ENCODE peak calls at places on chromosomes 3 and 15, in eight cellular contexts. W is BJ, X is fibroblast of the aortic adventitia, Z is AG04449, L is endothelial cell, G is foreskin fibroblast, N is activated B cell treated with CpG ODN at 0.5 μM for 24 hours, A is lower leg skin. K is an unnamed sample.

GRCh38 chr15:44082558-44083151 is 112.4 kb downstream of the FRMD5 start:
- DNase-seq in W (no peak), X (peak), Z (no peak), L (no peak), G (peak), N (no peak), A (no peak), K (no peak)

GRCh38 chr15:39552546-39552945 is 28.3 kb upstream of the THBS1 start:
- DNase-seq in W (no peak), X (no peak), Z (no peak), L (no peak), G (no peak), N (no peak), A (no peak), K (no peak)

GRCh38 chr3:120072867-120073525 is 21.3 kb downstream of the GSK3B start:
- DNase-seq in W (no peak), X (no peak), Z (no peak), L (no peak), G (no peak), N (no peak), A (no peak), K (no peak)

GRCh38 chr15:31338879-31339557 is 12.4 kb downstream of the KLF13 start:
- DNase-seq in W (peak), X (peak), Z (peak), L (no peak), G (peak), N (peak), A (no peak), K (no peak)

GRCh38 chr3:32406481-32407408 is 15.1 kb downstream of the CMTM7 start:
- DNase-seq in W (no peak), X (no peak), Z (no peak), L (no peak), G (no peak), N (no peak), A (no peak), K (no peak)

GRCh38 chr15:73357999-73358665 is 10.6 kb downstream of the HCN4 start:
- DNase-seq in W (no peak), X (no peak), Z (no peak), L (no peak), G (no peak), N (no peak), A (no peak), K (peak)

GRCh38 chr15:59172289-59172901 is 34.2 kb upstream of the LDHAL6B start:
- DNase-seq in W (no peak), X (no peak), Z (no peak), L (no peak), G (no peak), N (no peak), A (no peak), K (no peak)

GRCh38 chr15:77012868-77013267 is 17.9 kb downstream of the PSTPIP1 start:
- DNase-seq in W (no peak), X (no peak), Z (no peak), L (no peak), G (no peak), N (no peak), A (no peak), K (no peak)

GRCh38 chr3:139472380-139473010 is 3.8 kb downstream of the RBP2 start:
- DNase-seq in W (no peak), X (no peak), Z (no peak), L (no peak), G (no peak), N (no peak), A (peak), K (no peak)

GRCh38 chr3:67461667-67462142 is 192.7 kb downstream of the SUCLG2 start:
- DNase-seq in W (no peak), X (peak), Z (no peak), L (no peak), G (peak), N (no peak), A (no peak), K (no peak)

GRCh38 chr15:32852771-32853170 is 135.0 kb downstream of the GREM1 start:
- DNase-seq in W (no peak), X (no peak), Z (no peak), L (no peak), G (no peak), N (no peak), A (no peak), K (no peak)

GRCh38 chr3:142269777-142270176 is 44.4 kb upstream of the GK5 start:
- DNase-seq in W (no peak), X (no peak), Z (no peak), L (no peak), G (no peak), N (no peak), A (no peak), K (no peak)

GRCh38 chr3:13492048-13492447 is 11.9 kb downstream of the HDAC11 start:
- DNase-seq in W (no peak), X (no peak), Z (no peak), L (no peak), G (no peak), N (no peak), A (no peak), K (no peak)

GRCh38 chr15:36988947-36989346 is 111.4 kb downstream of the MEIS2 start:
- DNase-seq in W (no peak), X (peak), Z (no peak), L (no peak), G (no peak), N (no peak), A (no peak), K (no peak)

GRCh38 chr15:70866982-70867644 is 13.2 kb upstream of the LARP6 start:
- DNase-seq in W (no peak), X (peak), Z (no peak), L (no peak), G (no peak), N (no peak), A (no peak), K (no peak)

GRCh38 chr15:59917504-59918157 is 86.5 kb upstream of the FOXB1 start:
- DNase-seq in W (no peak), X (peak), Z (no peak), L (peak), G (peak), N (peak), A (peak), K (peak)

GRCh38 chr3:11735638-11736037 is 91.9 kb upstream of the VGLL4 start:
- DNase-seq in W (no peak), X (no peak), Z (no peak), L (no peak), G (no peak), N (no peak), A (no peak), K (no peak)

GRCh38 chr3:109411547-109411946 is 74.2 kb upstream of the DPPA4 start:
- DNase-seq in W (no peak), X (no peak), Z (no peak), L (no peak), G (no peak), N (no peak), A (no peak), K (no peak)

GRCh38 chr15:55789066-55789660 is 46.2 kb upstream of the PRTG start:
- DNase-seq in W (no peak), X (no peak), Z (no peak), L (no peak), G (no peak), N (no peak), A (no peak), K (peak)

GRCh38 chr3:45592830-45593707 is 1.5 kb upstream of the LIMD1 start:
- DNase-seq in W (peak), X (peak), Z (peak), L (peak), G (peak), N (peak), A (peak), K (peak)

GRCh38 chr15:36066757-36067156 is 512.7 kb upstream of the CDIN1 start:
- DNase-seq in W (no peak), X (peak), Z (no peak), L (no peak), G (no peak), N (no peak), A (no peak), K (no peak)

GRCh38 chr3:68832680-68833079 is 99.7 kb downstream of the TAFA4 start:
- DNase-seq in W (no peak), X (no peak), Z (no peak), L (no peak), G (no peak), N (no peak), A (no peak), K (no peak)

GRCh38 chr3:127714151-127714571 is 41.4 kb downstream of the ABTB1 start:
- DNase-seq in W (no peak), X (no peak), Z (no peak), L (no peak), G (no peak), N (no peak), A (no peak), K (no peak)

GRCh38 chr3:71989165-71989564 is 204.2 kb upstream of the PROK2 start:
- DNase-seq in W (no peak), X (peak), Z (no peak), L (no peak), G (peak), N (no peak), A (no peak), K (no peak)

GRCh38 chr3:58630081-58630709 is 36.4 kb downstream of the FAM3D start:
- DNase-seq in W (no peak), X (peak), Z (no peak), L (peak), G (peak), N (peak), A (peak), K (peak)

GRCh38 chr3:184239710-184240109 is 9.1 kb downstream of the ALG3 start:
- DNase-seq in W (no peak), X (no peak), Z (no peak), L (no peak), G (no peak), N (no peak), A (no peak), K (no peak)

GRCh38 chr3:184241141-184241446 is 7.7 kb downstream of the ALG3 start:
- DNase-seq in W (no peak), X (no peak), Z (no peak), L (no peak), G (no peak), N (no peak), A (no peak), K (no peak)

GRCh38 chr3:184240384-184241140 is 8.2 kb downstream of the ALG3 start:
- DNase-seq in W (no peak), X (peak), Z (no peak), L (peak), G (peak), N (no peak), A (no peak), K (peak)

GRCh38 chr3:184242297-184242685 is 6.5 kb downstream of the ALG3 start:
- DNase-seq in W (no peak), X (no peak), Z (no peak), L (no peak), G (no peak), N (no peak), A (no peak), K (no peak)

DNA sequence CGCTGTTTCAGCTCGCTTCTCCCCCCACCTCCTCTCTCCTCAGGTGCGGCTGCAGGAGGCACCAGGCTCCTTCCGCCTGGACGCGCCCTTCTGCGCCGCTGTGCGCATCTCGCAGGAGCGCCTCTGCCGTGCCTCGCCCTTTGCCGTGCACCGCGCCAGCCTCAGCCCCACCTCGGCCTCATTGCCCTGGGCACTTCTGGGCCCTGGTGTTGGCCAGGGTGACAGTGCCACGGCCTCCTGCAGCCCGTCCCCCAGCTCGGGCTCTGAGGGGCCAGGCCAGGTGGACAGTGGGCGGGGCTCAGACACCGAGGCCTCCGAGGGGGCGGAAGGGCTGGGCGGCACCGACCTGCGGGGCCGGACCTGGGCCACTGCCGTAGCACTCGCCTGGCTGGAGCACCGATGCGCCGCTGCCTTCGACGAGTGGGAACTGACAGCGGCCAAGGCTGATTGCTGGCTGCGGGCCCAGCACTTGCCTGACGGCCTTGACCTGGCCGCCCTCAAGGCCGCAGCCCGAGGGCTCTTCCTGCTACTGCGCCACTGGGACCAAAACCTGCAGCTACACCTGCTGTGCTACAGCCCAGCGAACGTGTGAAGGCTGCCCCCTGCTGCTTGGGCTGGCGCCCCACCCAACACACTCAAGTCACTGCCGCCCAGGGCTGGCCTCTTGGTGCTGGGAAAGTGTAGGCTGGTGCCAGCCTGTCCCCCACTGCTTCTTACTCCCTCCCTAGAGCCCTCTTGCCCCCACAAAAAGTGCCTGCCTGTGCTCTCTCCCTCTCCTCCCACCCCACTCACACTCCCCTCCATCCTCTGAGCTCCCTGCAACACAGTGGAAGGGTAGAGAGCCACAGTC is 7.1 kb downstream of the ALG3 start:
- DNase-seq in W (no peak), X (peak), Z (no peak), L (peak), G (peak), N (no peak), A (no peak), K (peak)
- TF ChIP-seq CTCF in W (peak), X (peak), Z (peak), L (no peak), G (peak), N (no peak), A (no peak), K (peak)

DNA sequence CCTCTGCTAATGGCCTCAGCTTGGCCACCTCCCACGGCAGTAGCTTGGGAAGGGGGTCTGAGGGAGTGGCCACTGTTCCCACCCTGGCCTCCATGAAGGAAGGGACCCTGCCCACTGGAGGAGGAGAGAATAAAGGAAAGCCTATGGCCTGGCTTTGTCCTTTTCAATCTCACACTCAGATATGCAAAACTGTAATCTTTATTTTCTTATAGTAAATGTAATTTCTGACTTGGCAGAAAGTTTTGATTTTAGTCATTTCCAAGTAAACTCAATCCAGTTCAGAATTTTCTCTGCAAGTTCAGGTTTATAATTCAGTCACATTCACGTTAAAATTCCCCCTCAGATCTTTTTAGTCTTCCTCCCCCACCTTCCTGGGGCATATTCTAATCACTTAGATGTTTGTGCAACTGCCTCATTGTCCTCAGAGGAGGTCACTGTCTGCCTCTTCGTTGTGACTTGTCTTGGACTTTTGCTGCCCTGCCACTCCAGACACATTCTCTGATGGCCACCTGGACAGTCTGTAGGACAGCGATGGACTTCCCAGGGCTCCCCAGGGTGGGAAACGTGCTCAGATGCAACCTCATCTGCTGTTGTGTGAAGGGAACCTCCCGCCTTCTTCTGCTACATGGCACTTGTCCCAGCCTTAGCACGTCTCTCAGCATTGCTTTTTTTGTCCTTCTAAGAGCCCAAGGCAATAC is 222.8 kb upstream of the TBL1XR1 start:
- DNase-seq in W (peak), X (no peak), Z (no peak), L (no peak), G (peak), N (no peak), A (no peak), K (no peak)
- TF ChIP-seq CTCF in W (no peak), X (no peak), Z (no peak), L (no peak), G (no peak), N (no peak), A (no peak), K (no peak)

DNA sequence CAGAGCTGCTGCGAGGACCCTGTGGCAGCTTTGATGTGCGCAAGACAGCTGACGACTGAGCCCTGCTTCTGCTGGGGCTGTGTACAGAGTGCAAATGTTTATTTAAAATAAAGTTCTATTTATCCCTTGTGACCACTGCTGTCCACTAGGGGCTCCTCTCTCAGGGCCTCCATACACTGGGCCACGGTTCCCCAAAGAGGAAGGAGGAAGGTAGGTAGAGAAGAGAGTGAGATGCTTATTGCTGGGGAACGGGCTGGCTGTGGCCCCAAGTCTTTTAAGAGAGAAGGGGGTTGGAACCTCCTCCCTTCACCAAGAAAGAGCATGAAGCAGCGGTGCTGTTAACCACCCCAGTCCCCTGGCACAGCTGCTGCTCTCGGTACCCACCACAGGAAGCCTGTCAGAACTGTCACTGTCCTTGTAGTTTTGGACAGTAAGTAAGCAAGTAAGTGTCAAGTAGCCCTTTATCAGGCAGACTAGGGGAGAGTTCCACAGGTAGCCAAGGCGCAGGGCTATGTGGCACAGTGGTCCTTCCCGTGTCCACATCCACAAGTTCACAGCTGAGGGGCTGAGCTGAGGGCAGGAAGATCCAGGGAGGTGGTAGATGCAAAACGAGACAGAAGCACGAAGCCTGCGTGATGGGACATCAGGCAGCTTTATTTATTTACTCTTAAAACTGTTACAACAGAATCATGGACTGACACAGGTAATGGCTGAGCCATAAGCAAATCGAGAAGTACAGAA is 47.3 kb downstream of the DHX30 start:
- DNase-seq in W (no peak), X (peak), Z (no peak), L (no peak), G (peak), N (no peak), A (no peak), K (peak)
- TF ChIP-seq CTCF in W (peak), X (peak), Z (peak), L (peak), G (peak), N (no peak), A (no peak), K (peak)

DNA sequence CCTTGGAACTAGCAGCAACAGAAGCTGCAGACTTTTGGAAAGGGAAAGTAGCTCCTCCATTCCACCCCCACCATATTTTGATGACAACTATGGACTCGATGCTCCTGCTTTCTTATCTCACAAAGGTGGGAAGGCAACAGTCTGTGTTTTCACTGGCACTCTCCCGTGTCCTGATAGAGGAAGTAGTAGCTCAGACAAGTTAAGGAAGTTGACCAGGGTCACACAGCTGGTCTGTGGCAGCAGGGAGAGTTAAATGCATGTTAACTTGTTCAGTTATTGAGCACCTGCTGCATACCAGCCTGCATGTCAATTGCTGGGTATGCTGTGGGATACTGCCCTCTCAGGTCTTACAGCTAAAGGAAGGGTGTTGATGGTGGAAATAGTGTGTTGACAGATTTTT is 33.2 kb downstream of the BHLHE40 start:
- DNase-seq in W (no peak), X (no peak), Z (no peak), L (no peak), G (no peak), N (no peak), A (no peak), K (no peak)
- TF ChIP-seq CTCF in W (no peak), X (no peak), Z (no peak), L (no peak), G (no peak), N (no peak), A (no peak), K (no peak)

DNA sequence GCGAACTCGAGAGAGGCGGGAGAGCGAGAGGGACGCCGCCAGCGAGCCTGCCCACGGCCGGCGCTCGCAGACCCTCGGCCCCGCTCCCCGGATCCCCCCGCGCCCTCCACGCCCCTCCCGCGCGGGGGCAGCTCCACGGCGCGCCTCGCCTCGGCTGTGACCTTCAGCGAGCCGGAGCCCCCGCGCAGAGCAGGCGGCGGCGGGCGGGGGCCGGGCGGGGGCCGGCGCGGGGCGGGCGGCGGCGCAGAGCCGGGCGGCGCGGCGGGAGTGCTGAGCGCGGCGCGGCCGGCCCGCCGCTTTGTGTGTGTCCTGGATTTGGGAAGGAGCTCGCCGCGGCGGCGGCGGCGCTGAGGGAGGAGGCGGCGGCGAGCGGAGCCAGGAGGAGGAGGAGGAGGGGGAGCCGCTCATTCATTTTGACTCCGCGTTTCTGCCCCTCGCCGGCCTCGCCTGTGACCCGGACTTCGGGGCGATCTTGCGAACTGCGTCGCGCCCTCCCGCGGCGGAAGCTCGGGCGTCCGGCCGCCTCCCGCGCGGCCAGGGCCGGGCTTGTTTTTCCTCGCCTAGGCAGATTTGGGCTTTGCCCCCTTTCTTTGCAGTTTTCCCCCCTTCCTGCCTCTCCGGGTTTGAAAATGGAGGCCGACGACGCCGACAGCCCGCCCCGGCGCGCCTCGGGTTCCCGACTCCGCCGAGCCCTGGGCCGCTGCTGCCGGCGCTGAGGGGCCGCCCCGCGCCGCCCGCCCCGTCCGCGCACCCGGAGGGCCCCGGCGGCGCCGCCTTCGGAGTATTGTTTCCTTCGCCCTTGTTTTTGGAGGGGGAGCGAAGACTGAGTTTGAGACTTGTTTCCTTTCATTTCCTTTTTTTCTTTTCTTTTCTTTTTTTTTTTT is 557 bp downstream of the IGF1R start:
- DNase-seq in W (no peak), X (peak), Z (no peak), L (peak), G (peak), N (peak), A (no peak), K (peak)
- TF ChIP-seq CTCF in W (peak), X (no peak), Z (no peak), L (no peak), G (no peak), N (no peak), A (no peak), K (no peak)

K was measured in Calu3.